ENCODE peak calls at places on chromosomes 16 and 17, in eight cellular contexts. One of them, this sample, is unnamed. For H3K4me1 and H3K9me3, the result is how much of the 10 kb centered on the place peaks cover.

GRCh38 chr16:386641-387156 is 4.9 kb upstream of the PGAP6 start:
- DNase-seq in CD4-positive, CD25-positive, alpha-beta regulatory T cell: no peak
- DNase-seq in psoas muscle: no peak
- DNase-seq in transverse colon: no peak
- DNase-seq in SJSA1: no peak
- DNase-seq in spleen: peak
- DNase-seq in testis: peak
- DNase-seq in mammary epithelial cell: no peak
- DNase-seq in this sample: no peak

GRCh38 chr16:56789360-56789759 is 59.4 kb downstream of the NUP93 start:
- DNase-seq in transverse colon: peak
- DNase-seq in spleen: no peak
- DNase-seq in SJSA1: no peak
- DNase-seq in psoas muscle: no peak
- DNase-seq in testis: peak
- DNase-seq in CD4-positive, CD25-positive, alpha-beta regulatory T cell: peak
- DNase-seq in mammary epithelial cell: peak
- DNase-seq in this sample: peak

GRCh38 chr17:66416207-66416940 is 114.0 kb downstream of the PRKCA start:
- DNase-seq in mammary epithelial cell: no peak
- DNase-seq in transverse colon: no peak
- DNase-seq in testis: no peak
- DNase-seq in CD4-positive, CD25-positive, alpha-beta regulatory T cell: no peak
- DNase-seq in psoas muscle: no peak
- DNase-seq in spleen: no peak
- DNase-seq in SJSA1: peak
- DNase-seq in this sample: no peak

GRCh38 chr17:15999974-16000827 is 577 bp downstream of the TTC19 start:
- DNase-seq in spleen: no peak
- DNase-seq in testis: peak
- DNase-seq in mammary epithelial cell: peak
- DNase-seq in CD4-positive, CD25-positive, alpha-beta regulatory T cell: peak
- DNase-seq in psoas muscle: no peak
- DNase-seq in SJSA1: no peak
- DNase-seq in transverse colon: no peak
- DNase-seq in this sample: peak

GRCh38 chr16:81214745-81215166 is 23.7 kb upstream of the BCO1 start:
- DNase-seq in spleen: no peak
- DNase-seq in SJSA1: no peak
- DNase-seq in mammary epithelial cell: no peak
- DNase-seq in CD4-positive, CD25-positive, alpha-beta regulatory T cell: no peak
- DNase-seq in testis: peak
- DNase-seq in transverse colon: peak
- DNase-seq in psoas muscle: no peak
- DNase-seq in this sample: no peak

GRCh38 chr16:84407588-84408313 is 39.4 kb downstream of the ATP2C2 start:
- DNase-seq in transverse colon: no peak
- DNase-seq in mammary epithelial cell: no peak
- DNase-seq in spleen: no peak
- DNase-seq in CD4-positive, CD25-positive, alpha-beta regulatory T cell: no peak
- DNase-seq in testis: no peak
- DNase-seq in psoas muscle: no peak
- DNase-seq in SJSA1: no peak
- DNase-seq in this sample: no peak

GRCh38 chr17:70857351-70857750 is 688.0 kb downstream of the KCNJ2 start:
- DNase-seq in spleen: no peak
- DNase-seq in CD4-positive, CD25-positive, alpha-beta regulatory T cell: no peak
- DNase-seq in psoas muscle: no peak
- DNase-seq in transverse colon: no peak
- DNase-seq in testis: no peak
- DNase-seq in mammary epithelial cell: no peak
- DNase-seq in SJSA1: no peak
- DNase-seq in this sample: no peak

GRCh38 chr17:7634384-7634783 is 4.4 kb downstream of the SHBG start:
- DNase-seq in testis: peak
- DNase-seq in transverse colon: no peak
- DNase-seq in SJSA1: no peak
- DNase-seq in spleen: no peak
- DNase-seq in mammary epithelial cell: no peak
- DNase-seq in psoas muscle: no peak
- DNase-seq in CD4-positive, CD25-positive, alpha-beta regulatory T cell: no peak
- DNase-seq in this sample: no peak

GRCh38 chr16:48948911-48949310 is 332.7 kb downstream of the CBLN1 start:
- DNase-seq in transverse colon: no peak
- DNase-seq in CD4-positive, CD25-positive, alpha-beta regulatory T cell: no peak
- DNase-seq in testis: no peak
- DNase-seq in SJSA1: no peak
- DNase-seq in spleen: no peak
- DNase-seq in psoas muscle: no peak
- DNase-seq in mammary epithelial cell: no peak
- DNase-seq in this sample: no peak

GRCh38 chr16:66167564-66168291 is 198.8 kb upstream of the CDH5 start:
- DNase-seq in transverse colon: no peak
- DNase-seq in spleen: no peak
- DNase-seq in CD4-positive, CD25-positive, alpha-beta regulatory T cell: no peak
- DNase-seq in psoas muscle: no peak
- DNase-seq in mammary epithelial cell: no peak
- DNase-seq in SJSA1: no peak
- DNase-seq in testis: peak
- DNase-seq in this sample: no peak

GRCh38 chr16:17578921-17579876 is 108.4 kb upstream of the XYLT1 start:
- DNase-seq in testis: peak
- DNase-seq in SJSA1: peak
- DNase-seq in psoas muscle: peak
- DNase-seq in mammary epithelial cell: peak
- DNase-seq in transverse colon: peak
- DNase-seq in CD4-positive, CD25-positive, alpha-beta regulatory T cell: peak
- DNase-seq in spleen: no peak
- DNase-seq in this sample: peak

GRCh38 chr17:27379863-27380533 is 76.2 kb upstream of the KSR1 start:
- DNase-seq in CD4-positive, CD25-positive, alpha-beta regulatory T cell: no peak
- DNase-seq in testis: peak
- DNase-seq in transverse colon: peak
- DNase-seq in spleen: no peak
- DNase-seq in psoas muscle: peak
- DNase-seq in SJSA1: peak
- DNase-seq in mammary epithelial cell: peak
- DNase-seq in this sample: no peak

GRCh38 chr16:86027366-86028126 is 128.6 kb downstream of the IRF8 start:
- DNase-seq in testis: no peak
- DNase-seq in mammary epithelial cell: no peak
- DNase-seq in transverse colon: peak
- DNase-seq in spleen: no peak
- DNase-seq in SJSA1: no peak
- DNase-seq in psoas muscle: no peak
- DNase-seq in CD4-positive, CD25-positive, alpha-beta regulatory T cell: no peak
- DNase-seq in this sample: no peak

GRCh38 chr17:77145635-77146632 is 5.2 kb downstream of the SEC14L1 start:
- DNase-seq in testis: peak
- DNase-seq in SJSA1: peak
- DNase-seq in CD4-positive, CD25-positive, alpha-beta regulatory T cell: no peak
- DNase-seq in spleen: peak
- DNase-seq in psoas muscle: peak
- DNase-seq in mammary epithelial cell: no peak
- DNase-seq in transverse colon: peak
- DNase-seq in this sample: no peak

GRCh38 chr17:38353668-38354067 is 2.0 kb downstream of the SOCS7 start:
- DNase-seq in CD4-positive, CD25-positive, alpha-beta regulatory T cell: no peak
- DNase-seq in transverse colon: no peak
- DNase-seq in psoas muscle: no peak
- DNase-seq in SJSA1: no peak
- DNase-seq in testis: no peak
- DNase-seq in mammary epithelial cell: no peak
- DNase-seq in spleen: no peak
- DNase-seq in this sample: no peak

GRCh38 chr16:76292218-76292617 is 15.0 kb downstream of the CNTNAP4 start:
- DNase-seq in mammary epithelial cell: no peak
- DNase-seq in spleen: no peak
- DNase-seq in transverse colon: no peak
- DNase-seq in testis: no peak
- DNase-seq in SJSA1: no peak
- DNase-seq in CD4-positive, CD25-positive, alpha-beta regulatory T cell: no peak
- DNase-seq in psoas muscle: no peak
- DNase-seq in this sample: no peak

GRCh38 chr16:76943936-76944335 is 247.1 kb upstream of the MON1B start:
- DNase-seq in CD4-positive, CD25-positive, alpha-beta regulatory T cell: no peak
- DNase-seq in transverse colon: no peak
- DNase-seq in psoas muscle: no peak
- DNase-seq in mammary epithelial cell: no peak
- DNase-seq in spleen: no peak
- DNase-seq in SJSA1: no peak
- DNase-seq in testis: no peak
- DNase-seq in this sample: no peak

GRCh38 chr17:46071796-46072195 is 72.7 kb downstream of the STH start:
- DNase-seq in spleen: no peak
- DNase-seq in CD4-positive, CD25-positive, alpha-beta regulatory T cell: no peak
- DNase-seq in SJSA1: no peak
- DNase-seq in psoas muscle: no peak
- DNase-seq in testis: no peak
- DNase-seq in mammary epithelial cell: no peak
- DNase-seq in transverse colon: no peak
- DNase-seq in this sample: no peak

GRCh38 chr17:35374766-35375344 is 1.4 kb upstream of the SLFN11 start:
- DNase-seq in transverse colon: no peak
- DNase-seq in spleen: no peak
- DNase-seq in CD4-positive, CD25-positive, alpha-beta regulatory T cell: no peak
- DNase-seq in psoas muscle: no peak
- DNase-seq in testis: no peak
- DNase-seq in SJSA1: no peak
- DNase-seq in mammary epithelial cell: no peak
- DNase-seq in this sample: no peak

GRCh38 chr17:35371934-35372333 is 1.5 kb downstream of the SLFN11 start:
- DNase-seq in testis: no peak
- DNase-seq in psoas muscle: no peak
- DNase-seq in CD4-positive, CD25-positive, alpha-beta regulatory T cell: no peak
- DNase-seq in transverse colon: no peak
- DNase-seq in mammary epithelial cell: no peak
- DNase-seq in SJSA1: no peak
- DNase-seq in spleen: no peak
- DNase-seq in this sample: no peak

GRCh38 chr17:35372846-35373531 is 432 bp downstream of the SLFN11 start:
- DNase-seq in mammary epithelial cell: no peak
- DNase-seq in CD4-positive, CD25-positive, alpha-beta regulatory T cell: peak
- DNase-seq in transverse colon: peak
- DNase-seq in spleen: peak
- DNase-seq in psoas muscle: peak
- DNase-seq in SJSA1: no peak
- DNase-seq in testis: no peak
- DNase-seq in this sample: no peak

GRCh38 chr17:35373984-35374765 is 754 bp upstream of the SLFN11 start:
- DNase-seq in mammary epithelial cell: peak
- DNase-seq in spleen: peak
- DNase-seq in SJSA1: peak
- DNase-seq in transverse colon: peak
- DNase-seq in psoas muscle: peak
- DNase-seq in testis: peak
- DNase-seq in CD4-positive, CD25-positive, alpha-beta regulatory T cell: peak
- DNase-seq in this sample: peak

DNA sequence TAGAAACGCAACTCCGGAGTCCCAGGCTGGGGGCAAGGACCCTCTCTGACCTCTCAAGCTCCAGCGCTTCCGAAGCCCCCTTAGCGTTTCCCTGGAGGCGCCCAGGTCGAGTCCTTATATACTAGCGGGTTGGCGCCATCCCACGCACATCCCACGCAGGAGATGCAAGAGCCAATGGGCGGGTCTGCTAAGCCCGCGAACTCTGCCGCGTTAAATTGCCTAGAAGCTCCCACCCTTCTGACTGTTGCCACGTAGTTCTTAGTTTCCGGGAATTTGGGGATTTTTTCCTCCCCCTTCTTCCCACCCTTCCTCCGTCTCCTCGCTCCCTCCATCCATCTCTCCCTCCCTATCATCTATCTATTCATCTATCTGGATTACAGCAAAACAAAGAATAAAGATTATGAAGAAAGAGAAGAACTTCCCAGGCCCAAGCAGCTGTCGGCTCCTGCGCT is at the start of gene SLFN11:
- DNase-seq in CD4-positive, CD25-positive, alpha-beta regulatory T cell: peak
- DNase-seq in transverse colon: peak
- DNase-seq in spleen: peak
- DNase-seq in testis: peak
- DNase-seq in psoas muscle: peak
- DNase-seq in SJSA1: peak
- DNase-seq in mammary epithelial cell: no peak
- DNase-seq in this sample: peak
- H3K4me1 ChIP-seq in CD4-positive, CD25-positive, alpha-beta regulatory T cell: under half
- H3K4me1 ChIP-seq in transverse colon: under half
- H3K4me1 ChIP-seq in spleen: half or more
- H3K4me1 ChIP-seq in testis: under half
- H3K4me1 ChIP-seq in psoas muscle: under half
- H3K4me1 ChIP-seq in SJSA1: under half
- H3K4me1 ChIP-seq in mammary epithelial cell: under half
- H3K4me1 ChIP-seq in this sample: under half

GRCh38 chr17:40103082-40103741 is 2.8 kb upstream of the NR1D1 start:
- DNase-seq in CD4-positive, CD25-positive, alpha-beta regulatory T cell: no peak
- DNase-seq in spleen: no peak
- DNase-seq in psoas muscle: no peak
- DNase-seq in testis: no peak
- DNase-seq in transverse colon: no peak
- DNase-seq in mammary epithelial cell: no peak
- DNase-seq in SJSA1: no peak
- DNase-seq in this sample: no peak
- H3K27ac ChIP-seq in CD4-positive, CD25-positive, alpha-beta regulatory T cell: peak
- H3K27ac ChIP-seq in spleen: no peak
- H3K27ac ChIP-seq in psoas muscle: peak
- H3K27ac ChIP-seq in testis: peak
- H3K27ac ChIP-seq in transverse colon: peak
- H3K27ac ChIP-seq in mammary epithelial cell: no peak
- H3K27ac ChIP-seq in SJSA1: no peak
- H3K27ac ChIP-seq in this sample: no peak

DNA sequence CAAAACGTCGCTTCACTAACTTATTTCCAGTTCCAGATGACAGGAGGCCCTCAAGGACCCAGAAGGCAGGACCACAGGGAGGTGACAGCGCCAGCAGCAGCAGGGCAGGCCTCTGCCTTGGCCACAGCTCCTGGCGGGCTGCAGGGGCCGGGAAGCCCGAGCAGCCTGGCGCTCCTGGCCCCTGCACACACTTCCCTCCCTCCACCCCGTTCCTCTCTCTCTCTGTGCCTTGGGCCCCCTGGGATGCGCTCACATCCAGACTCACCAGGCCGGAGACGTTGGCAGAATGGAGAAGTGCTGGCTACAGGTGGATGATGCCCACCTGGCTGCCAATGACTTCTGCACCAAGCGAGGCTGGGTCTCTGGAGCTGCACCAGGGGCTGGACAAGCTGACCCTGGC is 12.7 kb downstream of the ZNF594 start:
- DNase-seq in psoas muscle: no peak
- DNase-seq in SJSA1: no peak
- DNase-seq in mammary epithelial cell: no peak
- DNase-seq in testis: no peak
- DNase-seq in transverse colon: no peak
- DNase-seq in spleen: no peak
- DNase-seq in CD4-positive, CD25-positive, alpha-beta regulatory T cell: no peak
- DNase-seq in this sample: no peak
- H3K9me3 ChIP-seq in psoas muscle: half or more
- H3K9me3 ChIP-seq in SJSA1: under half
- H3K9me3 ChIP-seq in mammary epithelial cell: half or more
- H3K9me3 ChIP-seq in testis: under half
- H3K9me3 ChIP-seq in transverse colon: half or more
- H3K9me3 ChIP-seq in spleen: half or more
- H3K9me3 ChIP-seq in CD4-positive, CD25-positive, alpha-beta regulatory T cell: half or more
- H3K9me3 ChIP-seq in this sample: under half

GRCh38 chr16:71507061-71507460 is 17.9 kb upstream of the ZNF19 start:
- DNase-seq in transverse colon: no peak
- DNase-seq in psoas muscle: no peak
- DNase-seq in spleen: no peak
- DNase-seq in SJSA1: no peak
- DNase-seq in testis: no peak
- DNase-seq in mammary epithelial cell: no peak
- DNase-seq in CD4-positive, CD25-positive, alpha-beta regulatory T cell: no peak
- DNase-seq in this sample: no peak
- H3K4me1 ChIP-seq in transverse colon: under half
- H3K4me1 ChIP-seq in psoas muscle: under half
- H3K4me1 ChIP-seq in spleen: under half
- H3K4me1 ChIP-seq in SJSA1: under half
- H3K4me1 ChIP-seq in testis: under half
- H3K4me1 ChIP-seq in mammary epithelial cell: under half
- H3K4me1 ChIP-seq in CD4-positive, CD25-positive, alpha-beta regulatory T cell: under half
- H3K4me1 ChIP-seq in this sample: under half

This sample was measured in CD8-positive, alpha-beta T cell.